ENCODE peak calls at places on chromosome 4, in seven cellular contexts. S is IMR-90, H is ovary, K is cardiac fibroblast, E is body of pancreas, X is AG04450, Y is left ventricle myocardium inferior. R is an unnamed sample.
A peak's percentile ranks its signal among the peaks of the same experiment; 100 is the strongest.

GRCh38 chr4:2249526-2249991 is 7.6 kb upstream of the HAUS3 start:
- DNase-seq in S (no peak), H (no peak), K (no peak), E (no peak), X (no peak), Y (no peak), R (no peak)

GRCh38 chr4:105637409-105638258 is 70.9 kb downstream of the INTS12 start:
- DNase-seq in S (peak; percentile 3), H (peak; percentile 22), K (peak; percentile 57), E (peak; percentile 69), X (no peak), Y (peak; percentile 74), R (no peak)

GRCh38 chr4:150579591-150580234 is 2.2 kb upstream of the MAB21L2 start:
- DNase-seq in S (peak; percentile 43), H (no peak), K (peak; percentile 36), E (no peak), X (no peak), Y (peak; percentile 21), R (no peak)

GRCh38 chr4:13322681-13323101 is 161.4 kb downstream of the RAB28 start:
- DNase-seq in S (peak; percentile 77), H (no peak), K (peak; percentile 85), E (no peak), X (peak; percentile 36), Y (no peak), R (peak; percentile 48)

GRCh38 chr4:62210521-62210920 is 1010.4 kb downstream of the ADGRL3 start:
- DNase-seq in S (no peak), H (no peak), K (no peak), E (no peak), X (no peak), Y (no peak), R (peak; percentile 91)

GRCh38 chr4:637536-637935 is 12.2 kb downstream of the PDE6B start:
- DNase-seq in S (no peak), H (no peak), K (no peak), E (no peak), X (no peak), Y (no peak), R (no peak)

GRCh38 chr4:96205143-96205542 is 365.2 kb downstream of the PDHA2 start:
- DNase-seq in S (no peak), H (no peak), K (no peak), E (no peak), X (no peak), Y (no peak), R (no peak)

GRCh38 chr4:93221771-93222170 is 606.8 kb upstream of the ATOH1 start:
- DNase-seq in S (no peak), H (no peak), K (no peak), E (no peak), X (no peak), Y (no peak), R (no peak)

GRCh38 chr4:72631296-72631695 is 62.3 kb upstream of the ADAMTS3 start:
- DNase-seq in S (peak; percentile 49), H (peak; percentile 53), K (peak; percentile 84), E (no peak), X (peak; percentile 3), Y (peak; percentile 19), R (peak; percentile 20)

GRCh38 chr4:31613946-31614623 is 893.9 kb downstream of the PCDH7 start:
- DNase-seq in S (no peak), H (no peak), K (no peak), E (no peak), X (no peak), Y (no peak), R (no peak)

GRCh38 chr4:2077537-2078460 is 18.7 kb downstream of the NAT8L start:
- DNase-seq in S (no peak), H (no peak), K (no peak), E (no peak), X (no peak), Y (no peak), R (no peak)

GRCh38 chr4:86895692-86896488 is 3.7 kb upstream of the C4orf36 start:
- DNase-seq in S (peak; percentile 77), H (no peak), K (peak; percentile 85), E (peak; percentile 23), X (no peak), Y (no peak), R (no peak)

GRCh38 chr4:25860586-25861421 is 2.0 kb downstream of the SEL1L3 start:
- DNase-seq in S (peak; percentile 42), H (no peak), K (peak; percentile 70), E (no peak), X (no peak), Y (no peak), R (no peak)

GRCh38 chr4:114384629-114385028 is 214.0 kb upstream of the UGT8 start:
- DNase-seq in S (peak; percentile 77), H (no peak), K (peak; percentile 77), E (no peak), X (peak; percentile 27), Y (no peak), R (no peak)

GRCh38 chr4:55498051-55498450 is 48.7 kb downstream of the CLOCK start:
- DNase-seq in S (peak; percentile 34), H (no peak), K (no peak), E (no peak), X (no peak), Y (no peak), R (no peak)

GRCh38 chr4:74262522-74262921 is 45.7 kb upstream of the EPGN start:
- DNase-seq in S (no peak), H (no peak), K (peak; percentile 26), E (no peak), X (no peak), Y (no peak), R (no peak)

GRCh38 chr4:1910643-1911042 is 39.5 kb downstream of the NSD2 start:
- DNase-seq in S (peak; percentile 66), H (no peak), K (peak; percentile 74), E (peak; percentile 33), X (peak; percentile 10), Y (no peak), R (no peak)

GRCh38 chr4:120659626-120660170 is 262.8 kb downstream of the PRDM5 start:
- DNase-seq in S (no peak), H (no peak), K (no peak), E (no peak), X (no peak), Y (no peak), R (peak; percentile 19)

GRCh38 chr4:118927976-118928375 is 39.3 kb downstream of the SYNPO2 start:
- DNase-seq in S (no peak), H (peak; percentile 68), K (no peak), E (peak; percentile 37), X (no peak), Y (peak; percentile 40), R (peak; percentile 40)

GRCh38 chr4:32423267-32423666 is 1703.1 kb downstream of the PCDH7 start:
- DNase-seq in S (no peak), H (no peak), K (no peak), E (no peak), X (no peak), Y (no peak), R (no peak)

GRCh38 chr4:2066011-2066551 is 7.0 kb downstream of the NAT8L start:
- DNase-seq in S (no peak), H (peak; percentile 10), K (no peak), E (no peak), X (no peak), Y (no peak), R (no peak)

GRCh38 chr4:1010522-1011021 is 854 bp upstream of the FGFRL1 start:
- DNase-seq in S (peak; percentile 68), H (peak; percentile 71), K (peak; percentile 91), E (peak; percentile 69), X (peak; percentile 27), Y (peak; percentile 69), R (no peak)

GRCh38 chr4:83356899-83357661 is 22.4 kb upstream of the HPSE start:
- DNase-seq in S (peak; percentile 91), H (no peak), K (peak; percentile 95), E (no peak), X (peak; percentile 80), Y (no peak), R (peak; percentile 85)

GRCh38 chr4:100306018-100306417 is 115.8 kb upstream of the DDIT4L start:
- DNase-seq in S (peak; percentile 47), H (no peak), K (peak; percentile 42), E (no peak), X (no peak), Y (no peak), R (peak; percentile 85)

GRCh38 chr4:5381981-5382441 is 326.3 kb downstream of the EVC2 start:
- DNase-seq in S (peak; percentile 94), H (no peak), K (peak; percentile 48), E (no peak), X (peak; percentile 61), Y (no peak), R (peak; percentile 59)

GRCh38 chr4:68175562-68176155 is 46.0 kb upstream of the TMPRSS11F start:
- DNase-seq in S (peak; percentile 51), H (no peak), K (peak; percentile 78), E (peak; percentile 19), X (peak; percentile 20), Y (no peak), R (peak; percentile 17)

DNA sequence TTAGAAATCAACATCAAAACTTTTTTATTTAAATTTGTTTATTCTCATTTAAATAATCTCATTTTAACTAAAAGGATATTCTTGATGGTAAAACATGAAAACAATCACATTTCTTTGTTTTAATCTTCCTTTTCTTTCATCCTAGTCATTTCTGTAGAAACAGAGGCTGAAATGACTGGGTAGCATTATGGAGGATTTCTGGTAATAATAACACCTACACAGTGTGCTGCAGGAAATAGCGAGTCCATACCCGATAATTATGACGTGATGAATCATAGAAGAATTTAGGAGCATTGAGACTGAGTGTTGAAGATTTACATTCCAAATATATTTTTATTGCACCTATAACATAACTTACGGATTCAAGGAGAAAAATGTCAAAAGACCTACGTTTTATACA is 31.4 kb upstream of the BBS12 start:
- DNase-seq in S (no peak), H (no peak), K (no peak), E (no peak), X (no peak), Y (no peak), R (no peak)
- H3K4me3 ChIP-seq in S (no peak overlapping the region), H (no peak overlapping the region), K (no peak overlapping the region), E (no peak overlapping the region), X (no peak overlapping the region), Y (peak overlapping the region; percentile 65), R (no peak overlapping the region)

GRCh38 chr4:163486321-163486720 is 8.2 kb upstream of the TMA16 start:
- DNase-seq in S (no peak), H (no peak), K (no peak), E (no peak), X (no peak), Y (no peak), R (no peak)

GRCh38 chr4:163482197-163482596 is 8.6 kb upstream of the TKTL2 start:
- DNase-seq in S (no peak), H (no peak), K (no peak), E (no peak), X (no peak), Y (no peak), R (no peak)

GRCh38 chr4:163489929-163490328 is 4.6 kb upstream of the TMA16 start:
- DNase-seq in S (no peak), H (no peak), K (no peak), E (no peak), X (no peak), Y (no peak), R (no peak)

GRCh38 chr4:163484906-163485305 is 9.6 kb upstream of the TMA16 start:
- DNase-seq in S (peak; percentile 51), H (peak; percentile 31), K (peak; percentile 61), E (peak; percentile 25), X (peak; percentile 11), Y (no peak), R (no peak)
- TF ChIP-seq CTCF in S (peak; percentile 65), H (peak; percentile 31), K (peak; percentile 47), E (peak; percentile 33), X (peak; percentile 63), Y (peak; percentile 63), R (peak; percentile 64)

GRCh38 chr4:186068581-186069402 is at the start of gene TLR3:
- DNase-seq in S (peak; percentile 22), H (no peak), K (peak; percentile 53), E (no peak), X (no peak), Y (no peak), R (no peak)
- H3K4me3 ChIP-seq in S (peak within 1 kb of the TSS; percentile 89), H (peak within 1 kb of the TSS; percentile 59), K (peak within 1 kb of the TSS; percentile 36), E (peak within 1 kb of the TSS; percentile 42), X (peak within 1 kb of the TSS; percentile 54), Y (peak within 1 kb of the TSS; percentile 69), R (peak within 1 kb of the TSS; percentile 58)

GRCh38 chr4:123114915-123115756 is 192.7 kb upstream of the NUDT6 start:
- DNase-seq in S (no peak), H (no peak), K (no peak), E (no peak), X (no peak), Y (no peak), R (no peak)
- TF ChIP-seq CTCF in S (no peak), H (no peak), K (no peak), E (no peak), X (no peak), Y (no peak), R (no peak)

R was measured in retinal pigment epithelial cell.